ENCODE peak calls at places on chromosomes 1 and 21, in four cellular contexts. One of them, this sample, is unnamed.

GRCh38 chr1:228144213-228145049 is 4.4 kb downstream of the GUK1 start:
- DNase-seq in lower leg skin: no peak
- DNase-seq in AG10803: no peak
- DNase-seq in caudate nucleus: no peak
- DNase-seq in this sample: no peak

GRCh38 chr1:24720152-24720551 is 25.1 kb upstream of the CLIC4 start:
- DNase-seq in lower leg skin: peak; percentile 66
- DNase-seq in AG10803: peak; percentile 60
- DNase-seq in caudate nucleus: no peak
- DNase-seq in this sample: peak; percentile 30

GRCh38 chr1:193113258-193113991 is 8.2 kb upstream of the GLRX2 start:
- DNase-seq in lower leg skin: no peak
- DNase-seq in AG10803: no peak
- DNase-seq in caudate nucleus: no peak
- DNase-seq in this sample: no peak

GRCh38 chr1:168408531-168409242 is 128.0 kb downstream of the TBX19 start:
- DNase-seq in lower leg skin: no peak
- DNase-seq in AG10803: no peak
- DNase-seq in caudate nucleus: no peak
- DNase-seq in this sample: no peak

GRCh38 chr1:145740269-145740668 is 21.0 kb downstream of the CD160 start:
- DNase-seq in lower leg skin: no peak
- DNase-seq in AG10803: no peak
- DNase-seq in caudate nucleus: no peak
- DNase-seq in this sample: no peak

GRCh38 chr1:215636258-215636965 is 69.3 kb downstream of the KCTD3 start:
- DNase-seq in lower leg skin: peak; percentile 31
- DNase-seq in AG10803: peak; percentile 87
- DNase-seq in caudate nucleus: no peak
- DNase-seq in this sample: no peak

GRCh38 chr1:31509124-31510072 is 66.9 kb upstream of the TINAGL1 start:
- DNase-seq in lower leg skin: no peak
- DNase-seq in AG10803: no peak
- DNase-seq in caudate nucleus: no peak
- DNase-seq in this sample: no peak

GRCh38 chr1:101025283-101025679 is 303 bp downstream of the DPH5 start:
- DNase-seq in lower leg skin: no peak
- DNase-seq in AG10803: peak; percentile 20
- DNase-seq in caudate nucleus: peak; percentile 5
- DNase-seq in this sample: no peak

GRCh38 chr1:195637474-195637873 is 970.8 kb downstream of the KCNT2 start:
- DNase-seq in lower leg skin: no peak
- DNase-seq in AG10803: no peak
- DNase-seq in caudate nucleus: no peak
- DNase-seq in this sample: no peak

GRCh38 chr1:30936541-30937171 is 28.1 kb upstream of the SDC3 start:
- DNase-seq in lower leg skin: no peak
- DNase-seq in AG10803: no peak
- DNase-seq in caudate nucleus: no peak
- DNase-seq in this sample: no peak

GRCh38 chr1:16484501-16484835 is 29.6 kb downstream of the RNU1-1 start:
- DNase-seq in lower leg skin: no peak
- DNase-seq in AG10803: no peak
- DNase-seq in caudate nucleus: no peak
- DNase-seq in this sample: no peak

GRCh38 chr21:38413958-38414506 is 84.2 kb downstream of the ERG start:
- DNase-seq in lower leg skin: no peak
- DNase-seq in AG10803: peak; percentile 21
- DNase-seq in caudate nucleus: no peak
- DNase-seq in this sample: no peak

GRCh38 chr1:220451541-220451940 is 76.4 kb upstream of the MARK1 start:
- DNase-seq in lower leg skin: no peak
- DNase-seq in AG10803: no peak
- DNase-seq in caudate nucleus: no peak
- DNase-seq in this sample: no peak

GRCh38 chr1:69913967-69914366 is 291.4 kb downstream of the LRRC40 start:
- DNase-seq in lower leg skin: peak; percentile 27
- DNase-seq in AG10803: peak; percentile 97
- DNase-seq in caudate nucleus: no peak
- DNase-seq in this sample: no peak

GRCh38 chr1:55833452-55834160 is 618.4 kb upstream of the USP24 start:
- DNase-seq in lower leg skin: no peak
- DNase-seq in AG10803: peak; percentile 97
- DNase-seq in caudate nucleus: no peak
- DNase-seq in this sample: no peak